ENCODE peak calls at places on chromosomes 6 and 20, in four cellular contexts. O is foreskin fibroblast, P is PC-3, B is mesothelial cell of epicardium. D is an unnamed sample.
A peak's percentile ranks its signal among the peaks of the same experiment; 100 is the strongest.

GRCh38 chr6:157679605-157680580 is 143.2 kb upstream of the SNX9 start:
- DNase-seq in O (no peak), P (no peak), B (no peak), D (no peak)

GRCh38 chr20:63873477-63873971 is 8.5 kb downstream of the TPD52L2 start:
- DNase-seq in O (peak; percentile 77), P (peak; percentile 95), B (no peak), D (no peak)

GRCh38 chr20:3258429-3258828 is 19.4 kb upstream of the SLC4A11 start:
- DNase-seq in O (no peak), P (no peak), B (no peak), D (no peak)

GRCh38 chr20:41380551-41381262 is 14.1 kb upstream of the EMILIN3 start:
- DNase-seq in O (no peak), P (no peak), B (no peak), D (no peak)

GRCh38 chr20:14062786-14063185 is 67.5 kb downstream of the MACROD2 start:
- DNase-seq in O (peak; percentile 21), P (peak; percentile 44), B (no peak), D (no peak)

GRCh38 chr20:62875419-62876355 is 14.1 kb upstream of the TCFL5 start:
- DNase-seq in O (peak; percentile 85), P (peak; percentile 87), B (peak; percentile 62), D (peak; percentile 62)

GRCh38 chr20:3109350-3110302 is 25.1 kb upstream of the AVP start:
- DNase-seq in O (no peak), P (no peak), B (no peak), D (no peak)

GRCh38 chr6:17790486-17790885 is 83.8 kb upstream of the NUP153 start:
- DNase-seq in O (peak; percentile 12), P (no peak), B (no peak), D (no peak)

GRCh38 chr6:332671-333070 is 40.4 kb downstream of the DUSP22 start:
- DNase-seq in O (peak; percentile 34), P (no peak), B (no peak), D (no peak)

GRCh38 chr6:57268294-57268640 is 46.2 kb upstream of the RAB23 start:
- DNase-seq in O (no peak), P (no peak), B (no peak), D (no peak)
- TF ChIP-seq CTCF in O (no peak), P (peak; percentile 2), B (no peak), D (no peak)

GRCh38 chr6:4844108-4844507 is 67.9 kb downstream of the CDYL start:
- DNase-seq in O (no peak), P (no peak), B (no peak), D (no peak)
- TF ChIP-seq CTCF in O (no peak), P (peak; percentile 71), B (no peak), D (no peak)

GRCh38 chr20:44888226-44889103 is 3.0 kb downstream of the YWHAB start:
- DNase-seq in O (no peak), P (peak; percentile 88), B (no peak), D (no peak)
- TF ChIP-seq CTCF in O (peak; percentile 24), P (peak; percentile 52), B (peak; percentile 45), D (peak; percentile 43)

GRCh38 chr20:40262219-40262618 is 426.8 kb downstream of the MAFB start:
- DNase-seq in O (no peak), P (no peak), B (no peak), D (no peak)

GRCh38 chr20:40268321-40269075 is 420.5 kb downstream of the MAFB start:
- DNase-seq in O (no peak), P (no peak), B (no peak), D (no peak)

DNA sequence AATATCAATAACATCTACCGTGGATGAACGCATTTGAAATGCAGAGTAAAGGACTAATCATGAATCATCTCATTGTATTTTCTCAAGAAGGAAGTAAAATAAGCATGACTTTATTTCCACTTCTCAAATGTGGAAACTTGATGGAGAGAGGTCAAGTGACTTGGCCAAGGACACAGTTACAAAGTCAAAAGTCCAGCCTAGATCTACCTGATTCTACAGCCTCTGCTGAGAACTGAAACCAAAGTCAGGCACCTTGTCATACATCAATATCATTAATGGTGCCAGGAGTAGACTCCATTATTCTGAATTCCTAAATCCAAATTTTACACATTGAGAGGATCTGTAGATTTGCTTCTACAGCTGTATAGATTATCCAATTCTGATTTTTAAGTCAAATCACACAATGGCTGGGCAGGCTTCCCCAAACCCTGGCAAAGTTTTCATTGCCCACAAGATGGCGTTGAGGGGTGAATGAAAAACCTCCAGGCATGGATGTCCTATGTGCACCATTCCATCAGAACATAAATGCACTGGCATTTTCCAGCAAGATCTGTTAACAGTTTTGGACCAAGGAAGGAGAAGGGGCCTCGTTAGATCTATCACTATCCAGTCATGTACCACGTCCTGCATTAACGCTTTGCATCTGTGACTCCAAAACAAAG is 423.0 kb downstream of the MAFB start:
- DNase-seq in O (peak; percentile 6), P (peak; percentile 23), B (no peak), D (no peak)
- TF ChIP-seq CTCF in O (peak; percentile 63), P (peak; percentile 29), B (peak; percentile 26), D (peak; percentile 52)

GRCh38 chr6:158972241-158973233 is 27.5 kb downstream of the RSPH3 start:
- DNase-seq in O (peak; percentile 17), P (peak; percentile 75), B (no peak), D (no peak)
- TF ChIP-seq CTCF in O (no peak), P (peak; percentile 66), B (peak; percentile 85), D (peak; percentile 80)

DNA sequence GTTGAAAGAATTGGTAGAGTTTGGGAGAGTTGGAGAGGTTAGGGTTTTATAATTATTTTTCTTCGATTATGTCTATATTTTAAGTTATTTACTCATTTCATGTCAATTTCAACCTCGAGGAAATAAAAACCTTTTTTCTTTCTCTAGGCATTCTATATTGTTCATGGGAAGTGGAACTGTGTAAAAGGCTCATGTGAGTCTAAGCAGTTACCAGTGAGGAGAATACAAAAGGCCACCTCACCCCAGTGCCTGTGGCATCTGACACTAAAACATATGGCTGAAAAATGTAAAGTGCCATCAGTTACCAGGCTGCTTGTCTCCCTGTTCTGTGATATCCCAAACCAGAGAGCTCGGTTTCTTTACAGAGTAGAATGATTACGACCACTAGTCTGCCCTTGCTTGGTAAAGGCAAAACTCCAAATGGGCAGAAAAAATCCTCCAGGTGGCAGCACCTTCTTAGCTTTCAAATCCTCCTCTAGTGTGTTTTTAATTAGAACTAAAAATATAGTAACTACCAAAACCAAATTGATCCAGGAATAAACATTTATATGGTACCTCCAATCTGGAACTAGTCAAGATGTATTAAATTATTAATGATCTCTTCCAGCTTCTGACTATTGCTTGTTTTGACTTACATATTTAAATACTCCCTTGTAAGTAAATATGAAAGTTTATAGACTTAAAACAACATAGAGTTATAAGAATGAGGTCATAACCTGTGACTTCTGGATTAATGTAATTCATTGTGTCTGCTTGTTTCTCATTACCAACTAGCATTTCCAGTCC is 122.6 kb upstream of the MCHR2 start:
- DNase-seq in O (peak; percentile 65), P (peak; percentile 79), B (no peak), D (peak; percentile 18)
- TF ChIP-seq CTCF in O (peak; percentile 69), P (peak; percentile 84), B (peak; percentile 64), D (peak; percentile 83)

GRCh38 chr6:5746392-5747140 is 260.2 kb downstream of the NRN1 start:
- DNase-seq in O (peak; percentile 32), P (peak; percentile 50), B (no peak), D (no peak)
- TF ChIP-seq CTCF in O (peak; percentile 40), P (peak; percentile 64), B (no peak), D (peak; percentile 33)

D was measured in progenitor cell of endocrine pancreas.